ENCODE peak calls at places on chromosomes 3 and 15, in eight cellular contexts. One of them, this sample, is unnamed.

GRCh38 chr3:127455541-127456450 is 134.7 kb downstream of the TPRA1 start:
- DNase-seq in left colon: peak
- DNase-seq in HEK293T: peak
- DNase-seq in tibial artery: peak
- DNase-seq in SK-MEL-5: peak
- DNase-seq in Kasumi-1: peak
- DNase-seq in heart right ventricle: peak
- DNase-seq in cardiac muscle cell: peak
- DNase-seq in this sample: peak

GRCh38 chr15:76529911-76530310 is 193.3 kb downstream of the ISL2 start:
- DNase-seq in cardiac muscle cell: no peak
- DNase-seq in HEK293T: no peak
- DNase-seq in SK-MEL-5: no peak
- DNase-seq in tibial artery: no peak
- DNase-seq in left colon: no peak
- DNase-seq in heart right ventricle: no peak
- DNase-seq in Kasumi-1: no peak
- DNase-seq in this sample: no peak

GRCh38 chr3:48367201-48367600 is 4.8 kb upstream of the FBXW12 start:
- DNase-seq in left colon: peak
- DNase-seq in cardiac muscle cell: peak
- DNase-seq in Kasumi-1: no peak
- DNase-seq in HEK293T: no peak
- DNase-seq in tibial artery: no peak
- DNase-seq in SK-MEL-5: peak
- DNase-seq in heart right ventricle: peak
- DNase-seq in this sample: no peak

GRCh38 chr3:126117786-126118185 is 33.9 kb upstream of the SLC41A3 start:
- DNase-seq in left colon: no peak
- DNase-seq in cardiac muscle cell: no peak
- DNase-seq in tibial artery: peak
- DNase-seq in HEK293T: no peak
- DNase-seq in SK-MEL-5: no peak
- DNase-seq in heart right ventricle: no peak
- DNase-seq in Kasumi-1: no peak
- DNase-seq in this sample: no peak

GRCh38 chr3:10410383-10411002 is 89.6 kb upstream of the SEC13 start:
- DNase-seq in HEK293T: no peak
- DNase-seq in tibial artery: no peak
- DNase-seq in Kasumi-1: no peak
- DNase-seq in cardiac muscle cell: no peak
- DNase-seq in heart right ventricle: no peak
- DNase-seq in left colon: no peak
- DNase-seq in SK-MEL-5: no peak
- DNase-seq in this sample: no peak

GRCh38 chr3:110593749-110594148 is 477.9 kb upstream of the NECTIN3 start:
- DNase-seq in left colon: no peak
- DNase-seq in Kasumi-1: no peak
- DNase-seq in tibial artery: no peak
- DNase-seq in HEK293T: no peak
- DNase-seq in SK-MEL-5: no peak
- DNase-seq in cardiac muscle cell: no peak
- DNase-seq in heart right ventricle: no peak
- DNase-seq in this sample: no peak

GRCh38 chr3:14791343-14791945 is 27.3 kb upstream of the FGD5 start:
- DNase-seq in SK-MEL-5: peak
- DNase-seq in HEK293T: peak
- DNase-seq in heart right ventricle: peak
- DNase-seq in tibial artery: peak
- DNase-seq in cardiac muscle cell: peak
- DNase-seq in Kasumi-1: peak
- DNase-seq in left colon: peak
- DNase-seq in this sample: peak

GRCh38 chr3:189394599-189395121 is 222.9 kb downstream of the TPRG1 start:
- DNase-seq in heart right ventricle: no peak
- DNase-seq in HEK293T: no peak
- DNase-seq in Kasumi-1: no peak
- DNase-seq in tibial artery: no peak
- DNase-seq in left colon: no peak
- DNase-seq in cardiac muscle cell: no peak
- DNase-seq in SK-MEL-5: no peak
- DNase-seq in this sample: no peak

GRCh38 chr15:78358114-78358513 is 18.0 kb downstream of the CRABP1 start:
- DNase-seq in tibial artery: no peak
- DNase-seq in SK-MEL-5: no peak
- DNase-seq in cardiac muscle cell: peak
- DNase-seq in heart right ventricle: no peak
- DNase-seq in HEK293T: no peak
- DNase-seq in left colon: no peak
- DNase-seq in Kasumi-1: no peak
- DNase-seq in this sample: no peak

GRCh38 chr3:40920041-40920440 is 279.3 kb upstream of the CTNNB1 start:
- DNase-seq in left colon: no peak
- DNase-seq in heart right ventricle: no peak
- DNase-seq in tibial artery: no peak
- DNase-seq in SK-MEL-5: peak
- DNase-seq in HEK293T: no peak
- DNase-seq in cardiac muscle cell: no peak
- DNase-seq in Kasumi-1: no peak
- DNase-seq in this sample: no peak

GRCh38 chr15:61634837-61635236 is 405.7 kb upstream of the RORA start:
- DNase-seq in tibial artery: no peak
- DNase-seq in heart right ventricle: no peak
- DNase-seq in left colon: no peak
- DNase-seq in HEK293T: no peak
- DNase-seq in Kasumi-1: no peak
- DNase-seq in SK-MEL-5: no peak
- DNase-seq in cardiac muscle cell: no peak
- DNase-seq in this sample: no peak

GRCh38 chr3:62100233-62100989 is 272.9 kb downstream of the FEZF2 start:
- DNase-seq in left colon: no peak
- DNase-seq in Kasumi-1: no peak
- DNase-seq in SK-MEL-5: peak
- DNase-seq in heart right ventricle: no peak
- DNase-seq in cardiac muscle cell: no peak
- DNase-seq in tibial artery: no peak
- DNase-seq in HEK293T: no peak
- DNase-seq in this sample: no peak

GRCh38 chr3:45553469-45553974 is 41.0 kb upstream of the LIMD1 start:
- DNase-seq in left colon: peak
- DNase-seq in SK-MEL-5: no peak
- DNase-seq in HEK293T: no peak
- DNase-seq in tibial artery: no peak
- DNase-seq in heart right ventricle: peak
- DNase-seq in cardiac muscle cell: peak
- DNase-seq in Kasumi-1: peak
- DNase-seq in this sample: peak

GRCh38 chr3:119609301-119609700 is 11.6 kb downstream of the PLA1A start:
- DNase-seq in tibial artery: no peak
- DNase-seq in heart right ventricle: no peak
- DNase-seq in Kasumi-1: no peak
- DNase-seq in SK-MEL-5: no peak
- DNase-seq in left colon: no peak
- DNase-seq in cardiac muscle cell: no peak
- DNase-seq in HEK293T: no peak
- DNase-seq in this sample: no peak